ENCODE peak calls at places on chromosomes 11 and 22, in five cellular contexts. J, C, H, Z and E are unnamed samples.

GRCh38 chr11:57815877-57816276 is 54.3 kb downstream of the CTNND1 start:
- DNase-seq in J (no peak), C (no peak), H (no peak), Z (no peak), E (no peak)

GRCh38 chr11:14668733-14669301 is 25.2 kb downstream of the PDE3B start:
- DNase-seq in J (no peak), C (no peak), H (no peak), Z (no peak), E (no peak)

GRCh38 chr11:103450241-103450640 is 341.0 kb downstream of the DYNC2H1 start:
- DNase-seq in J (no peak), C (no peak), H (no peak), Z (no peak), E (no peak)

GRCh38 chr11:71979094-71979493 is 19.6 kb upstream of the IL18BP start:
- DNase-seq in J (no peak), C (no peak), H (no peak), Z (no peak), E (no peak)

GRCh38 chr11:46659908-46660307 is 40.5 kb downstream of the ARHGAP1 start:
- DNase-seq in J (peak; percentile 73), C (no peak), H (no peak), Z (no peak), E (no peak)

GRCh38 chr11:44178381-44178780 is 82.9 kb downstream of the EXT2 start:
- DNase-seq in J (no peak), C (no peak), H (no peak), Z (no peak), E (no peak)

GRCh38 chr11:27699242-27699925 is 871 bp downstream of the BDNF start:
- DNase-seq in J (no peak), C (no peak), H (no peak), Z (no peak), E (no peak)

GRCh38 chr22:47616396-47617020 is 854.1 kb downstream of the TBC1D22A start:
- DNase-seq in J (no peak), C (no peak), H (no peak), Z (no peak), E (peak; percentile 27)

GRCh38 chr11:23201936-23202522 is 341.8 kb upstream of the CCDC179 start:
- DNase-seq in J (no peak), C (no peak), H (no peak), Z (no peak), E (no peak)

GRCh38 chr11:23564370-23564769 is 704.1 kb upstream of the CCDC179 start:
- DNase-seq in J (no peak), C (no peak), H (no peak), Z (peak; percentile 96), E (no peak)

GRCh38 chr22:36493690-36494110 is 12.3 kb upstream of the TXN2 start:
- DNase-seq in J (peak; percentile 90), C (no peak), H (no peak), Z (no peak), E (peak; percentile 70)

GRCh38 chr22:22422629-22423112 is 85.9 kb downstream of the ZNF280B start:
- DNase-seq in J (peak; percentile 71), C (peak; percentile 81), H (peak; percentile 73), Z (peak; percentile 37), E (peak; percentile 55)

GRCh38 chr11:113373306-113373705 is 14.3 kb upstream of the ANKK1 start:
- DNase-seq in J (no peak), C (no peak), H (no peak), Z (no peak), E (no peak)

GRCh38 chr11:11555228-11555627 is 66.6 kb downstream of the GALNT18 start:
- DNase-seq in J (no peak), C (no peak), H (no peak), Z (peak; percentile 90), E (no peak)

GRCh38 chr11:21838422-21838821 is 354.5 kb upstream of the ANO5 start:
- DNase-seq in J (no peak), C (no peak), H (no peak), Z (no peak), E (no peak)

GRCh38 chr22:24128631-24129601 is 52.4 kb upstream of the SUSD2 start:
- DNase-seq in J (no peak), C (no peak), H (no peak), Z (peak; percentile 87), E (no peak)

GRCh38 chr11:63937713-63938480 is 905 bp upstream of the NAA40 start:
- DNase-seq in J (no peak), C (peak; percentile 56), H (peak; percentile 75), Z (peak; percentile 48), E (no peak)

GRCh38 chr11:3243880-3244279 is 11.7 kb upstream of the MRGPRE start:
- DNase-seq in J (no peak), C (no peak), H (no peak), Z (no peak), E (no peak)